ENCODE peak calls at places on chromosomes 12 and 14, in five cellular contexts. W, E, B, I and Z are unnamed samples.
A peak's percentile ranks its signal among the peaks of the same experiment; 100 is the strongest.

GRCh38 chr12:69655616-69656336 is 43.3 kb downstream of the BEST3 start:
- DNase-seq in W (no peak), E (no peak), B (no peak), I (no peak), Z (peak; percentile 59)

GRCh38 chr12:115103884-115104883 is 420.2 kb upstream of the TBX3 start:
- DNase-seq in W (no peak), E (no peak), B (peak; percentile 25), I (no peak), Z (no peak)

GRCh38 chr12:30191701-30192455 is 408.1 kb upstream of the TMTC1 start:
- DNase-seq in W (no peak), E (no peak), B (no peak), I (no peak), Z (no peak)

GRCh38 chr12:4191149-4191548 is 82.4 kb upstream of the CCND2 start:
- DNase-seq in W (no peak), E (no peak), B (no peak), I (no peak), Z (no peak)

GRCh38 chr12:23888396-23889068 is 60.9 kb downstream of the SOX5 start:
- DNase-seq in W (no peak), E (no peak), B (no peak), I (no peak), Z (no peak)

GRCh38 chr12:40616383-40616900 is 75.8 kb upstream of the CNTN1 start:
- DNase-seq in W (peak; percentile 35), E (no peak), B (no peak), I (no peak), Z (no peak)

GRCh38 chr12:130026608-130027176 is 122.9 kb upstream of the TMEM132D start:
- DNase-seq in W (peak; percentile 3), E (peak; percentile 9), B (peak; percentile 61), I (no peak), Z (peak; percentile 52)

GRCh38 chr14:94115068-94115591 is 4.6 kb downstream of the IFI27 start:
- DNase-seq in W (no peak), E (no peak), B (peak; percentile 39), I (no peak), Z (peak; percentile 78)

GRCh38 chr12:41645624-41646023 is 457.5 kb downstream of the PDZRN4 start:
- DNase-seq in W (no peak), E (no peak), B (no peak), I (no peak), Z (no peak)

GRCh38 chr14:65281991-65282908 is 130.3 kb upstream of the FUT8 start:
- DNase-seq in W (peak; percentile 91), E (peak; percentile 31), B (no peak), I (no peak), Z (no peak)

GRCh38 chr12:124509676-124510300 is 57.6 kb downstream of the NCOR2 start:
- DNase-seq in W (peak; percentile 70), E (no peak), B (peak; percentile 83), I (no peak), Z (no peak)

GRCh38 chr12:24681570-24681969 is 267.3 kb downstream of the BCAT1 start:
- DNase-seq in W (no peak), E (no peak), B (no peak), I (no peak), Z (no peak)

GRCh38 chr12:75781532-75782046 is 250.0 kb downstream of the PHLDA1 start:
- DNase-seq in W (no peak), E (no peak), B (no peak), I (no peak), Z (no peak)

GRCh38 chr12:12349711-12350665 is at the start of gene MANSC1:
- DNase-seq in W (peak; percentile 60), E (peak; percentile 70), B (peak; percentile 72), I (peak; percentile 60), Z (peak; percentile 60)

GRCh38 chr14:32681598-32681997 is 257.1 kb upstream of the NPAS3 start:
- DNase-seq in W (no peak), E (no peak), B (no peak), I (no peak), Z (no peak)

GRCh38 chr12:69966839-69967238 is 141.8 kb downstream of the MYRFL start:
- DNase-seq in W (no peak), E (no peak), B (no peak), I (no peak), Z (peak; percentile 9)

GRCh38 chr12:45292486-45293195 is 76.7 kb downstream of the ANO6 start:
- DNase-seq in W (no peak), E (no peak), B (peak; percentile 48), I (no peak), Z (no peak)

GRCh38 chr14:39350866-39351265 is 81.4 kb downstream of the FBXO33 start:
- DNase-seq in W (no peak), E (no peak), B (no peak), I (no peak), Z (no peak)